ENCODE peak calls at places on chromosomes 11 and 22, in eight cellular contexts. One of them, this sample, is unnamed.

GRCh38 chr11:42552786-42553185 is 759.0 kb upstream of the API5 start:
- DNase-seq in stimulated activated CD8-positive, alpha-beta memory T cell treated with anti-CD3 and anti-CD28 coated beads, Interleukin-15, amount 100 ng/mL, for 1 hour: no peak
- DNase-seq in H54: no peak
- DNase-seq in non-pigmented ciliary epithelial cell: no peak
- DNase-seq in activated T-cell treated with anti-CD3 and anti-CD28 coated beads, Interleukin-2, amount 50 U/mL, for 24 hours: no peak
- DNase-seq in NB4: no peak
- DNase-seq in AG04450: no peak
- DNase-seq in lower leg skin: no peak
- DNase-seq in this sample: no peak

GRCh38 chr11:43687120-43687791 is 6.7 kb downstream of the HSD17B12 start:
- DNase-seq in stimulated activated CD8-positive, alpha-beta memory T cell treated with anti-CD3 and anti-CD28 coated beads, Interleukin-15, amount 100 ng/mL, for 1 hour: no peak
- DNase-seq in H54: no peak
- DNase-seq in non-pigmented ciliary epithelial cell: no peak
- DNase-seq in activated T-cell treated with anti-CD3 and anti-CD28 coated beads, Interleukin-2, amount 50 U/mL, for 24 hours: no peak
- DNase-seq in NB4: no peak
- DNase-seq in AG04450: no peak
- DNase-seq in lower leg skin: peak; percentile 37
- DNase-seq in this sample: no peak

GRCh38 chr22:35540600-35541253 is at the start of gene RASD2:
- DNase-seq in stimulated activated CD8-positive, alpha-beta memory T cell treated with anti-CD3 and anti-CD28 coated beads, Interleukin-15, amount 100 ng/mL, for 1 hour: peak; percentile 9
- DNase-seq in H54: peak; percentile 62
- DNase-seq in non-pigmented ciliary epithelial cell: no peak
- DNase-seq in activated T-cell treated with anti-CD3 and anti-CD28 coated beads, Interleukin-2, amount 50 U/mL, for 24 hours: no peak
- DNase-seq in NB4: peak; percentile 55
- DNase-seq in AG04450: no peak
- DNase-seq in lower leg skin: no peak
- DNase-seq in this sample: no peak

GRCh38 chr22:40817737-40818136 is 1.4 kb downstream of the SLC25A17 start:
- DNase-seq in stimulated activated CD8-positive, alpha-beta memory T cell treated with anti-CD3 and anti-CD28 coated beads, Interleukin-15, amount 100 ng/mL, for 1 hour: no peak
- DNase-seq in H54: no peak
- DNase-seq in non-pigmented ciliary epithelial cell: no peak
- DNase-seq in activated T-cell treated with anti-CD3 and anti-CD28 coated beads, Interleukin-2, amount 50 U/mL, for 24 hours: no peak
- DNase-seq in NB4: no peak
- DNase-seq in AG04450: no peak
- DNase-seq in lower leg skin: no peak
- DNase-seq in this sample: no peak

GRCh38 chr11:118287006-118287405 is 17.5 kb upstream of the CD3E start:
- DNase-seq in stimulated activated CD8-positive, alpha-beta memory T cell treated with anti-CD3 and anti-CD28 coated beads, Interleukin-15, amount 100 ng/mL, for 1 hour: no peak
- DNase-seq in H54: no peak
- DNase-seq in non-pigmented ciliary epithelial cell: no peak
- DNase-seq in activated T-cell treated with anti-CD3 and anti-CD28 coated beads, Interleukin-2, amount 50 U/mL, for 24 hours: no peak
- DNase-seq in NB4: no peak
- DNase-seq in AG04450: no peak
- DNase-seq in lower leg skin: no peak
- DNase-seq in this sample: no peak

GRCh38 chr11:68160100-68160695 is 39.0 kb upstream of the CHKA start:
- DNase-seq in stimulated activated CD8-positive, alpha-beta memory T cell treated with anti-CD3 and anti-CD28 coated beads, Interleukin-15, amount 100 ng/mL, for 1 hour: no peak
- DNase-seq in H54: no peak
- DNase-seq in non-pigmented ciliary epithelial cell: no peak
- DNase-seq in activated T-cell treated with anti-CD3 and anti-CD28 coated beads, Interleukin-2, amount 50 U/mL, for 24 hours: no peak
- DNase-seq in NB4: no peak
- DNase-seq in AG04450: no peak
- DNase-seq in lower leg skin: no peak
- DNase-seq in this sample: no peak

GRCh38 chr11:57277845-57278720 is 41.0 kb upstream of the APLNR start:
- DNase-seq in stimulated activated CD8-positive, alpha-beta memory T cell treated with anti-CD3 and anti-CD28 coated beads, Interleukin-15, amount 100 ng/mL, for 1 hour: no peak
- DNase-seq in H54: peak; percentile 70
- DNase-seq in non-pigmented ciliary epithelial cell: peak; percentile 30
- DNase-seq in activated T-cell treated with anti-CD3 and anti-CD28 coated beads, Interleukin-2, amount 50 U/mL, for 24 hours: peak; percentile 45
- DNase-seq in NB4: peak; percentile 50
- DNase-seq in AG04450: peak; percentile 58
- DNase-seq in lower leg skin: peak; percentile 80
- DNase-seq in this sample: peak; percentile 70

GRCh38 chr11:1112351-1113191 is 37.9 kb downstream of the MUC2 start:
- DNase-seq in stimulated activated CD8-positive, alpha-beta memory T cell treated with anti-CD3 and anti-CD28 coated beads, Interleukin-15, amount 100 ng/mL, for 1 hour: no peak
- DNase-seq in H54: no peak
- DNase-seq in non-pigmented ciliary epithelial cell: no peak
- DNase-seq in activated T-cell treated with anti-CD3 and anti-CD28 coated beads, Interleukin-2, amount 50 U/mL, for 24 hours: no peak
- DNase-seq in NB4: no peak
- DNase-seq in AG04450: no peak
- DNase-seq in lower leg skin: no peak
- DNase-seq in this sample: no peak

GRCh38 chr22:24978308-24978707 is 25.8 kb downstream of the KIAA1671 start:
- DNase-seq in stimulated activated CD8-positive, alpha-beta memory T cell treated with anti-CD3 and anti-CD28 coated beads, Interleukin-15, amount 100 ng/mL, for 1 hour: no peak
- DNase-seq in H54: no peak
- DNase-seq in non-pigmented ciliary epithelial cell: no peak
- DNase-seq in activated T-cell treated with anti-CD3 and anti-CD28 coated beads, Interleukin-2, amount 50 U/mL, for 24 hours: no peak
- DNase-seq in NB4: no peak
- DNase-seq in AG04450: no peak
- DNase-seq in lower leg skin: no peak
- DNase-seq in this sample: no peak

GRCh38 chr22:26287382-26288228 is 118.3 kb downstream of the SEZ6L start:
- DNase-seq in stimulated activated CD8-positive, alpha-beta memory T cell treated with anti-CD3 and anti-CD28 coated beads, Interleukin-15, amount 100 ng/mL, for 1 hour: no peak
- DNase-seq in H54: no peak
- DNase-seq in non-pigmented ciliary epithelial cell: no peak
- DNase-seq in activated T-cell treated with anti-CD3 and anti-CD28 coated beads, Interleukin-2, amount 50 U/mL, for 24 hours: no peak
- DNase-seq in NB4: peak; percentile 30
- DNase-seq in AG04450: no peak
- DNase-seq in lower leg skin: no peak
- DNase-seq in this sample: no peak

GRCh38 chr11:44944181-44944852 is 6.4 kb downstream of the TP53I11 start:
- DNase-seq in stimulated activated CD8-positive, alpha-beta memory T cell treated with anti-CD3 and anti-CD28 coated beads, Interleukin-15, amount 100 ng/mL, for 1 hour: no peak
- DNase-seq in H54: no peak
- DNase-seq in non-pigmented ciliary epithelial cell: no peak
- DNase-seq in activated T-cell treated with anti-CD3 and anti-CD28 coated beads, Interleukin-2, amount 50 U/mL, for 24 hours: no peak
- DNase-seq in NB4: no peak
- DNase-seq in AG04450: no peak
- DNase-seq in lower leg skin: no peak
- DNase-seq in this sample: no peak